ENCODE peak calls at places on chromosome 22, in seven cellular contexts. One of them, this sample, is unnamed.

GRCh38 chr22:39473856-39474255 is 17.0 kb downstream of the MGAT3 start:
- DNase-seq in cardiac muscle cell: no peak
- DNase-seq in CD4-positive, alpha-beta T cell: no peak
- DNase-seq in heart right ventricle: no peak
- DNase-seq in CD4-positive, CD25-positive, alpha-beta regulatory T cell: no peak
- DNase-seq in osteoblast: no peak
- DNase-seq in endodermal cell: no peak
- DNase-seq in this sample: no peak

GRCh38 chr22:23289851-23290724 is 109.8 kb downstream of the BCR start:
- DNase-seq in cardiac muscle cell: peak
- DNase-seq in CD4-positive, alpha-beta T cell: peak
- DNase-seq in heart right ventricle: peak
- DNase-seq in CD4-positive, CD25-positive, alpha-beta regulatory T cell: peak
- DNase-seq in osteoblast: peak
- DNase-seq in endodermal cell: peak
- DNase-seq in this sample: no peak

GRCh38 chr22:24938741-24939341 is 7.7 kb downstream of the LHFPL7 start:
- DNase-seq in cardiac muscle cell: peak
- DNase-seq in CD4-positive, alpha-beta T cell: no peak
- DNase-seq in heart right ventricle: no peak
- DNase-seq in CD4-positive, CD25-positive, alpha-beta regulatory T cell: no peak
- DNase-seq in osteoblast: peak
- DNase-seq in endodermal cell: peak
- DNase-seq in this sample: no peak

GRCh38 chr22:24751518-24751917 is 23.0 kb downstream of the PIWIL3 start:
- DNase-seq in cardiac muscle cell: no peak
- DNase-seq in CD4-positive, alpha-beta T cell: no peak
- DNase-seq in heart right ventricle: no peak
- DNase-seq in CD4-positive, CD25-positive, alpha-beta regulatory T cell: no peak
- DNase-seq in osteoblast: no peak
- DNase-seq in endodermal cell: no peak
- DNase-seq in this sample: no peak

GRCh38 chr22:23431337-23432072 is 148.6 kb downstream of the IGLL1 start:
- DNase-seq in cardiac muscle cell: peak
- DNase-seq in CD4-positive, alpha-beta T cell: no peak
- DNase-seq in heart right ventricle: no peak
- DNase-seq in CD4-positive, CD25-positive, alpha-beta regulatory T cell: no peak
- DNase-seq in osteoblast: peak
- DNase-seq in endodermal cell: peak
- DNase-seq in this sample: no peak

GRCh38 chr22:16866167-16866566 is 41.0 kb upstream of the XKR3 start:
- DNase-seq in cardiac muscle cell: no peak
- DNase-seq in CD4-positive, alpha-beta T cell: no peak
- DNase-seq in heart right ventricle: no peak
- DNase-seq in CD4-positive, CD25-positive, alpha-beta regulatory T cell: no peak
- DNase-seq in osteoblast: no peak
- DNase-seq in endodermal cell: no peak
- DNase-seq in this sample: no peak

GRCh38 chr22:48749555-48750227 is 1078.0 kb downstream of the BRD1 start:
- DNase-seq in cardiac muscle cell: no peak
- DNase-seq in CD4-positive, alpha-beta T cell: no peak
- DNase-seq in heart right ventricle: no peak
- DNase-seq in CD4-positive, CD25-positive, alpha-beta regulatory T cell: no peak
- DNase-seq in osteoblast: no peak
- DNase-seq in endodermal cell: peak
- DNase-seq in this sample: no peak

GRCh38 chr22:27876684-27877083 is 42.4 kb downstream of the PITPNB start:
- DNase-seq in cardiac muscle cell: no peak
- DNase-seq in CD4-positive, alpha-beta T cell: no peak
- DNase-seq in heart right ventricle: no peak
- DNase-seq in CD4-positive, CD25-positive, alpha-beta regulatory T cell: no peak
- DNase-seq in osteoblast: no peak
- DNase-seq in endodermal cell: no peak
- DNase-seq in this sample: no peak

GRCh38 chr22:48693377-48694135 is 1134.1 kb downstream of the BRD1 start:
- DNase-seq in cardiac muscle cell: no peak
- DNase-seq in CD4-positive, alpha-beta T cell: no peak
- DNase-seq in heart right ventricle: no peak
- DNase-seq in CD4-positive, CD25-positive, alpha-beta regulatory T cell: no peak
- DNase-seq in osteoblast: no peak
- DNase-seq in endodermal cell: no peak
- DNase-seq in this sample: no peak

GRCh38 chr22:49042877-49043859 is 784.5 kb downstream of the BRD1 start:
- DNase-seq in cardiac muscle cell: no peak
- DNase-seq in CD4-positive, alpha-beta T cell: no peak
- DNase-seq in heart right ventricle: no peak
- DNase-seq in CD4-positive, CD25-positive, alpha-beta regulatory T cell: no peak
- DNase-seq in osteoblast: peak
- DNase-seq in endodermal cell: no peak
- DNase-seq in this sample: no peak

GRCh38 chr22:23220485-23221350 is 40.4 kb downstream of the BCR start:
- DNase-seq in cardiac muscle cell: no peak
- DNase-seq in CD4-positive, alpha-beta T cell: no peak
- DNase-seq in heart right ventricle: no peak
- DNase-seq in CD4-positive, CD25-positive, alpha-beta regulatory T cell: no peak
- DNase-seq in osteoblast: peak
- DNase-seq in endodermal cell: no peak
- DNase-seq in this sample: no peak

GRCh38 chr22:40628354-40629042 is 8.0 kb downstream of the MRTFA start:
- DNase-seq in cardiac muscle cell: no peak
- DNase-seq in CD4-positive, alpha-beta T cell: no peak
- DNase-seq in heart right ventricle: no peak
- DNase-seq in CD4-positive, CD25-positive, alpha-beta regulatory T cell: no peak
- DNase-seq in osteoblast: no peak
- DNase-seq in endodermal cell: peak
- DNase-seq in this sample: no peak

GRCh38 chr22:48894064-48894671 is 933.5 kb downstream of the BRD1 start:
- DNase-seq in cardiac muscle cell: no peak
- DNase-seq in CD4-positive, alpha-beta T cell: no peak
- DNase-seq in heart right ventricle: no peak
- DNase-seq in CD4-positive, CD25-positive, alpha-beta regulatory T cell: no peak
- DNase-seq in osteoblast: peak
- DNase-seq in endodermal cell: peak
- DNase-seq in this sample: no peak

GRCh38 chr22:47811971-47812370 is 1049.5 kb downstream of the TBC1D22A start:
- DNase-seq in cardiac muscle cell: no peak
- DNase-seq in CD4-positive, alpha-beta T cell: no peak
- DNase-seq in heart right ventricle: no peak
- DNase-seq in CD4-positive, CD25-positive, alpha-beta regulatory T cell: no peak
- DNase-seq in osteoblast: no peak
- DNase-seq in endodermal cell: peak
- DNase-seq in this sample: no peak

GRCh38 chr22:48709976-48710375 is 1117.7 kb downstream of the BRD1 start:
- DNase-seq in cardiac muscle cell: no peak
- DNase-seq in CD4-positive, alpha-beta T cell: no peak
- DNase-seq in heart right ventricle: no peak
- DNase-seq in CD4-positive, CD25-positive, alpha-beta regulatory T cell: no peak
- DNase-seq in osteoblast: peak
- DNase-seq in endodermal cell: no peak
- DNase-seq in this sample: no peak

GRCh38 chr22:22958621-22959020 is 71.0 kb downstream of the IGLL5 start:
- DNase-seq in cardiac muscle cell: no peak
- DNase-seq in CD4-positive, alpha-beta T cell: no peak
- DNase-seq in heart right ventricle: no peak
- DNase-seq in CD4-positive, CD25-positive, alpha-beta regulatory T cell: no peak
- DNase-seq in osteoblast: no peak
- DNase-seq in endodermal cell: no peak
- DNase-seq in this sample: no peak

GRCh38 chr22:28283025-28283654 is 364.1 kb upstream of the PITPNB start:
- DNase-seq in cardiac muscle cell: no peak
- DNase-seq in CD4-positive, alpha-beta T cell: no peak
- DNase-seq in heart right ventricle: no peak
- DNase-seq in CD4-positive, CD25-positive, alpha-beta regulatory T cell: no peak
- DNase-seq in osteoblast: peak
- DNase-seq in endodermal cell: no peak
- DNase-seq in this sample: no peak

GRCh38 chr22:36778020-36778419 is 2.1 kb upstream of the IFT27 start:
- DNase-seq in cardiac muscle cell: no peak
- DNase-seq in CD4-positive, alpha-beta T cell: no peak
- DNase-seq in heart right ventricle: no peak
- DNase-seq in CD4-positive, CD25-positive, alpha-beta regulatory T cell: no peak
- DNase-seq in osteoblast: no peak
- DNase-seq in endodermal cell: no peak
- DNase-seq in this sample: no peak

GRCh38 chr22:42171946-42172345 is 41.3 kb upstream of the CYP2D6 start:
- DNase-seq in cardiac muscle cell: no peak
- DNase-seq in CD4-positive, alpha-beta T cell: no peak
- DNase-seq in heart right ventricle: no peak
- DNase-seq in CD4-positive, CD25-positive, alpha-beta regulatory T cell: no peak
- DNase-seq in osteoblast: no peak
- DNase-seq in endodermal cell: no peak
- DNase-seq in this sample: no peak

DNA sequence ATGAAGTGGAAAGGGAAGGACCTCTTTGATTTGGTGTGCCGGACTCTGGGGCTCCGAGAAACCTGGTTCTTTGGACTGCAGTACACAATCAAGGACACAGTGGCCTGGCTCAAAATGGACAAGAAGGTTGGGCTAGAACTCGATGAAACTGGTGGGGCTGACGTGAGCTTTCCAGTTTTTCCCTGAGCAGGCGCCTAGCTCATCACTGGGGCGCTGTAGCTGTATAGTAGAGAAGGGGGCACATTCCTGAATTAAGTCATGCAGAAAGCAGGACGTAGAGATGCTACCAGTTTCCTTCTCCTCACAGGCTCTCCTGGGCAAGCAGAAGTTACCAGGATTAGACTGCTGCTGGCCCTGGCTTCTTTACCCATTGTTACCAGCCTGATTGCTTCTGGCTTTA is 33.3 kb downstream of the NF2 start:
- DNase-seq in cardiac muscle cell: no peak
- DNase-seq in CD4-positive, alpha-beta T cell: no peak
- DNase-seq in heart right ventricle: no peak
- DNase-seq in CD4-positive, CD25-positive, alpha-beta regulatory T cell: no peak
- DNase-seq in osteoblast: no peak
- DNase-seq in endodermal cell: no peak
- DNase-seq in this sample: no peak
- H3K27ac ChIP-seq in cardiac muscle cell: no peak
- H3K27ac ChIP-seq in CD4-positive, alpha-beta T cell: no peak
- H3K27ac ChIP-seq in heart right ventricle: no peak
- H3K27ac ChIP-seq in CD4-positive, CD25-positive, alpha-beta regulatory T cell: no peak
- H3K27ac ChIP-seq in osteoblast: no peak
- H3K27ac ChIP-seq in endodermal cell: no peak
- H3K27ac ChIP-seq in this sample: no peak

DNA sequence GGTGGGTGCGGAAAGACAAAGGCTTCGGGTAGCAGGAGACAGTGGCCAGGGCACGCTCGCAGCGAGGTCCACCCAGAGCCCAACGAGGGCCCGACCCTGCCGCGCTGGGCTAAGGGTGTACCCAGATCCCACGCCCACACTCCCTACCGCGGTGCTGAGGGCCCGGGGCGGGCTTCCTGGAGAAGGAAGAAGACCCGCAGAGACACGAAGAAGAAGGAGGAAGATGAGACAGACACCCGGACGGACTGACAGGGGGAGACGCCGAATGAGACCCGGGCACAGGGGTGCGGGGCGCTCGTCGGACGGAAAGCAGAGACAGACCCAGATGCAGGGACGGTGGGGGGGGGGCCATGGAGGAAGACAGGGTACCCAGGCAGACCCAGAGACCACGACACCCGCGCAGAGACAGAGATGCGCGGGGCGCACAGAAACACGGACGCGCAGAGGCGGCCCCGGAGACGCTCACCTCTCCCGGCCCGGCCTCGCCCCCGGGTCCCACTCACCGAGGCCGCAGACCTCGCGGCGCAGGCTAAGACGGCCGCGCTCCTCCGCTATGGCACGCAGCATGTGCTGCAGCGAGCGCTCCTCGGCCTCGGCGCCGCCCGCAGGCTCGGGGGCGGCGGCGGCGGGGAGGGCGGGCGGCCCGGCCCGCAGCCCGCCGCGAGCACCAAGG is 421 bp downstream of the KIAA0930 start:
- DNase-seq in cardiac muscle cell: no peak
- DNase-seq in CD4-positive, alpha-beta T cell: peak
- DNase-seq in heart right ventricle: peak
- DNase-seq in CD4-positive, CD25-positive, alpha-beta regulatory T cell: no peak
- DNase-seq in osteoblast: peak
- DNase-seq in endodermal cell: peak
- DNase-seq in this sample: no peak
- H3K27ac ChIP-seq in cardiac muscle cell: no peak
- H3K27ac ChIP-seq in CD4-positive, alpha-beta T cell: no peak
- H3K27ac ChIP-seq in heart right ventricle: peak
- H3K27ac ChIP-seq in CD4-positive, CD25-positive, alpha-beta regulatory T cell: no peak
- H3K27ac ChIP-seq in osteoblast: peak
- H3K27ac ChIP-seq in endodermal cell: no peak
- H3K27ac ChIP-seq in this sample: peak

GRCh38 chr22:50200333-50201190 is at the start of gene SELENOO:
- DNase-seq in cardiac muscle cell: peak
- DNase-seq in CD4-positive, alpha-beta T cell: peak
- DNase-seq in heart right ventricle: peak
- DNase-seq in CD4-positive, CD25-positive, alpha-beta regulatory T cell: peak
- DNase-seq in osteoblast: peak
- DNase-seq in endodermal cell: peak
- DNase-seq in this sample: peak

GRCh38 chr22:50198624-50199017 is 2.2 kb upstream of the SELENOO start:
- DNase-seq in cardiac muscle cell: no peak
- DNase-seq in CD4-positive, alpha-beta T cell: no peak
- DNase-seq in heart right ventricle: no peak
- DNase-seq in CD4-positive, CD25-positive, alpha-beta regulatory T cell: no peak
- DNase-seq in osteoblast: no peak
- DNase-seq in endodermal cell: no peak
- DNase-seq in this sample: no peak

GRCh38 chr22:50197856-50198623 is 2.8 kb upstream of the SELENOO start:
- DNase-seq in cardiac muscle cell: no peak
- DNase-seq in CD4-positive, alpha-beta T cell: no peak
- DNase-seq in heart right ventricle: no peak
- DNase-seq in CD4-positive, CD25-positive, alpha-beta regulatory T cell: no peak
- DNase-seq in osteoblast: no peak
- DNase-seq in endodermal cell: no peak
- DNase-seq in this sample: no peak

GRCh38 chr22:50199836-50200332 is 927 bp upstream of the SELENOO start:
- DNase-seq in cardiac muscle cell: peak
- DNase-seq in CD4-positive, alpha-beta T cell: no peak
- DNase-seq in heart right ventricle: no peak
- DNase-seq in CD4-positive, CD25-positive, alpha-beta regulatory T cell: no peak
- DNase-seq in osteoblast: no peak
- DNase-seq in endodermal cell: peak
- DNase-seq in this sample: no peak

DNA sequence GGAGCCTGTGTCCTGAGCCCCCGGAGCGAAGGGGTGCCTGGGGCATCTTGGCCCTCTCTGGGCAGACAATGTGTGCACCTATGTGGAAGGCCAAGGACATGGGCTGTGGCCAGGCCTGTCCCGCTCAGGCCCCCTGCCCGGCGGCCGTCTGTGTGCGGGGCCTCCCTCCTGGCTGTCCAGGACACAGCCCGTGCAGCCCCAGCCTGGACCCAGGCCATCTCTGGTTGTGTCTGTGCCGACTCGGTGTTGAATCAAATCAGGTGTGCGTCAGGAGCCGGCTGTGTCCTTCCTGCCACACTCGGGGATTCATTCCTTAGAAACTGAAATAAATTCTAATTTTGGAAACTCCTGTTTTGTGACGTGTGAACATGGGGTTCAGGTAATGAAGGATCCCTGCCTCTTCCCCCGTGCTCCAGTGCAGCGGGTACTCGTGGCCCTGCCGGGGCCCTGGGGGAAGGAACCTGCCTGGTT is 1.5 kb upstream of the SELENOO start:
- DNase-seq in cardiac muscle cell: no peak
- DNase-seq in CD4-positive, alpha-beta T cell: no peak
- DNase-seq in heart right ventricle: no peak
- DNase-seq in CD4-positive, CD25-positive, alpha-beta regulatory T cell: no peak
- DNase-seq in osteoblast: no peak
- DNase-seq in endodermal cell: no peak
- DNase-seq in this sample: peak
- H3K27ac ChIP-seq in cardiac muscle cell: no peak
- H3K27ac ChIP-seq in CD4-positive, alpha-beta T cell: peak
- H3K27ac ChIP-seq in heart right ventricle: peak
- H3K27ac ChIP-seq in CD4-positive, CD25-positive, alpha-beta regulatory T cell: no peak
- H3K27ac ChIP-seq in osteoblast: no peak
- H3K27ac ChIP-seq in endodermal cell: no peak
- H3K27ac ChIP-seq in this sample: peak

GRCh38 chr22:20509344-20510047 is 2.1 kb downstream of the MED15 start:
- DNase-seq in cardiac muscle cell: peak
- DNase-seq in CD4-positive, alpha-beta T cell: peak
- DNase-seq in heart right ventricle: peak
- DNase-seq in CD4-positive, CD25-positive, alpha-beta regulatory T cell: peak
- DNase-seq in osteoblast: peak
- DNase-seq in endodermal cell: no peak
- DNase-seq in this sample: no peak
- H3K27ac ChIP-seq in cardiac muscle cell: peak
- H3K27ac ChIP-seq in CD4-positive, alpha-beta T cell: peak
- H3K27ac ChIP-seq in heart right ventricle: peak
- H3K27ac ChIP-seq in CD4-positive, CD25-positive, alpha-beta regulatory T cell: peak
- H3K27ac ChIP-seq in osteoblast: peak
- H3K27ac ChIP-seq in endodermal cell: no peak
- H3K27ac ChIP-seq in this sample: peak

This sample was measured in caudate nucleus.